ENCODE peak calls at places on chromosomes 1 and 21, in five cellular contexts. One of them, this sample, is unnamed. For H3K9me3, the result is how much of the 10 kb centered on the place peaks cover.

GRCh38 chr1:221117548-221117951 is 238.3 kb downstream of the HLX start:
- DNase-seq in stomach: no peak
- DNase-seq in HCT116: no peak
- DNase-seq in breast epithelium: no peak
- DNase-seq in right lobe of liver: peak
- DNase-seq in this sample: peak

GRCh38 chr1:209870151-209870831 is 42.5 kb downstream of the UTP25 start:
- DNase-seq in breast epithelium: no peak
- DNase-seq in stomach: no peak
- DNase-seq in HCT116: no peak
- DNase-seq in right lobe of liver: no peak
- DNase-seq in this sample: no peak

GRCh38 chr1:93129507-93130099 is 50.5 kb downstream of the MTF2 start:
- DNase-seq in HCT116: no peak
- DNase-seq in stomach: no peak
- DNase-seq in right lobe of liver: no peak
- DNase-seq in breast epithelium: no peak
- DNase-seq in this sample: no peak

GRCh38 chr1:207070811-207071210 is 17.7 kb downstream of the PFKFB2 start:
- DNase-seq in right lobe of liver: no peak
- DNase-seq in breast epithelium: no peak
- DNase-seq in stomach: no peak
- DNase-seq in HCT116: no peak
- DNase-seq in this sample: no peak

GRCh38 chr1:3275471-3276340 is 178.8 kb upstream of the ARHGEF16 start:
- DNase-seq in breast epithelium: no peak
- DNase-seq in right lobe of liver: no peak
- DNase-seq in HCT116: no peak
- DNase-seq in stomach: no peak
- DNase-seq in this sample: no peak

GRCh38 chr1:178819123-178819522 is 51.8 kb downstream of the ANGPTL1 start:
- DNase-seq in breast epithelium: no peak
- DNase-seq in right lobe of liver: no peak
- DNase-seq in stomach: no peak
- DNase-seq in HCT116: no peak
- DNase-seq in this sample: no peak

GRCh38 chr1:70220015-70220414 is 1.2 kb upstream of the SRSF11 start:
- DNase-seq in breast epithelium: no peak
- DNase-seq in right lobe of liver: no peak
- DNase-seq in stomach: no peak
- DNase-seq in HCT116: no peak
- DNase-seq in this sample: no peak

GRCh38 chr1:77370588-77371306 is 88.9 kb downstream of the AK5 start:
- DNase-seq in right lobe of liver: no peak
- DNase-seq in stomach: no peak
- DNase-seq in HCT116: no peak
- DNase-seq in breast epithelium: no peak
- DNase-seq in this sample: no peak

GRCh38 chr1:156004843-156005593 is 15.7 kb downstream of the SSR2 start:
- DNase-seq in breast epithelium: no peak
- DNase-seq in right lobe of liver: no peak
- DNase-seq in HCT116: no peak
- DNase-seq in stomach: peak
- DNase-seq in this sample: no peak

GRCh38 chr1:226736908-226737818 is 1.9 kb downstream of the ITPKB start:
- DNase-seq in stomach: peak
- DNase-seq in right lobe of liver: no peak
- DNase-seq in breast epithelium: no peak
- DNase-seq in HCT116: no peak
- DNase-seq in this sample: no peak

GRCh38 chr21:46062471-46063211 is 35.3 kb upstream of the COL6A2 start:
- DNase-seq in stomach: no peak
- DNase-seq in right lobe of liver: no peak
- DNase-seq in HCT116: no peak
- DNase-seq in breast epithelium: no peak
- DNase-seq in this sample: peak

GRCh38 chr1:202505356-202505755 is 156.9 kb downstream of the PPP1R12B start:
- DNase-seq in stomach: no peak
- DNase-seq in breast epithelium: no peak
- DNase-seq in right lobe of liver: no peak
- DNase-seq in HCT116: no peak
- DNase-seq in this sample: no peak

GRCh38 chr1:235399661-235400060 is 32.4 kb downstream of the TBCE start:
- DNase-seq in right lobe of liver: peak
- DNase-seq in stomach: no peak
- DNase-seq in HCT116: no peak
- DNase-seq in breast epithelium: no peak
- DNase-seq in this sample: no peak

GRCh38 chr1:37035014-37035686 is 835 bp upstream of the GRIK3 start:
- DNase-seq in HCT116: no peak
- DNase-seq in breast epithelium: no peak
- DNase-seq in right lobe of liver: no peak
- DNase-seq in stomach: no peak
- DNase-seq in this sample: no peak

GRCh38 chr1:81775510-81775909 is 25.2 kb upstream of the ADGRL2 start:
- DNase-seq in right lobe of liver: no peak
- DNase-seq in breast epithelium: no peak
- DNase-seq in stomach: no peak
- DNase-seq in HCT116: no peak
- DNase-seq in this sample: no peak

GRCh38 chr1:34876406-34876805 is 16.9 kb upstream of the SMIM12 start:
- DNase-seq in stomach: no peak
- DNase-seq in right lobe of liver: no peak
- DNase-seq in HCT116: no peak
- DNase-seq in breast epithelium: no peak
- DNase-seq in this sample: no peak

GRCh38 chr1:94739521-94740061 is 80.6 kb upstream of the SLC44A3 start:
- DNase-seq in HCT116: no peak
- DNase-seq in breast epithelium: peak
- DNase-seq in stomach: no peak
- DNase-seq in right lobe of liver: no peak
- DNase-seq in this sample: no peak

GRCh38 chr1:224501836-224502235 is 67.2 kb upstream of the WDR26 start:
- DNase-seq in HCT116: no peak
- DNase-seq in breast epithelium: no peak
- DNase-seq in stomach: no peak
- DNase-seq in right lobe of liver: no peak
- DNase-seq in this sample: no peak

GRCh38 chr1:113745425-113745824 is 13.9 kb downstream of the PHTF1 start:
- DNase-seq in breast epithelium: no peak
- DNase-seq in HCT116: no peak
- DNase-seq in right lobe of liver: no peak
- DNase-seq in stomach: no peak
- DNase-seq in this sample: no peak

GRCh38 chr1:27567183-27567526 is 36.8 kb downstream of the AHDC1 start:
- DNase-seq in HCT116: no peak
- DNase-seq in right lobe of liver: no peak
- DNase-seq in stomach: no peak
- DNase-seq in breast epithelium: no peak
- DNase-seq in this sample: no peak

GRCh38 chr1:27569506-27570382 is 34.2 kb downstream of the AHDC1 start:
- DNase-seq in HCT116: no peak
- DNase-seq in right lobe of liver: no peak
- DNase-seq in stomach: no peak
- DNase-seq in breast epithelium: no peak
- DNase-seq in this sample: no peak

GRCh38 chr1:27569088-27569459 is 34.9 kb downstream of the AHDC1 start:
- DNase-seq in HCT116: no peak
- DNase-seq in stomach: no peak
- DNase-seq in right lobe of liver: no peak
- DNase-seq in breast epithelium: no peak
- DNase-seq in this sample: no peak

GRCh38 chr1:27567931-27568246 is 36.1 kb downstream of the AHDC1 start:
- DNase-seq in stomach: no peak
- DNase-seq in breast epithelium: no peak
- DNase-seq in right lobe of liver: no peak
- DNase-seq in HCT116: no peak
- DNase-seq in this sample: no peak

DNA sequence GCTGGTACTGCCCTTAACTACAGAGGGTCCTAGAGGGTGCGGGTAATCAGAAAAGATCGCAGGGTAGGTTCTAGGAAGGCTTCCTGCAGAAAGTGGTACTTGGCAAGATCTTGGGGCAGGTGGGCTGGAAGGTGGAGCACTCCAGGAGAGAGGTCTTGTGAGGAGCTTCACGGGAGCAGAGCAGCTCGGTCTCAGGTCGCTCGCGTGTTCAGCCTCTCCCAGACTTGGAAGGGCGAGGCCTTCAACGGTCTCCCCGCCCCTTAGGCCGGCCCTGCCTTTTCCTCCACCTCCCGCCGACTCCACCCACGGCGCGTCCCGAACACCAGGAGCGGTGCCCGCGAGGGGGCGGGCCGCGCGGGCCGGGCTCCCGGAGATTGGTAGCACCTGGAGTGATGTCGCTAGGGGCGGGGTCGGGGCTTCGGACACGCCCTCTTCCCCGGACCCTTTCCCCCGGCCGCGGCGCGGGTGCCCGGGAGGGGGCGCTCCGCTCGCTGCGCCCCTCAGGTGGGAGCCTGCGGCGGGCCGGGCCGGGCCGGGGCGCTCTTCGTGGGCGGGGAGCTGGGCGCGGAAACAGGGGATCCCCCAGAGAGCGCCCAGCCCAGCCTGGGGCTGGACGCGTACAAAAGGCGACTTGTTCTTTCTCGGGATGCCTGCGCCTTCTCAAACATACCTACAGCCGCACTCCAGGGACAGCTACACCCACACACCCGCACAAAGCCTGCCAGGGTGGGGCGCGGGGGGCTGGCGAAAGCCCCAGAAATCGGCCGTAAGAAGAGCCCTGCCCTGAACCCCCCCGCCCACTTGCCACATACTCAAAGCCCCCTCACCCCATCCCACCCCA is 35.5 kb downstream of the AHDC1 start:
- DNase-seq in right lobe of liver: peak
- DNase-seq in HCT116: peak
- DNase-seq in stomach: peak
- DNase-seq in breast epithelium: peak
- DNase-seq in this sample: peak
- TF ChIP-seq POLR2A in right lobe of liver: peak
- TF ChIP-seq POLR2A in HCT116: no peak
- TF ChIP-seq POLR2A in stomach: peak
- TF ChIP-seq POLR2A in breast epithelium: no peak
- TF ChIP-seq POLR2A in this sample: peak

GRCh38 chr1:8423702-8424538 is 106.0 kb downstream of the SLC45A1 start:
- DNase-seq in right lobe of liver: peak
- DNase-seq in HCT116: peak
- DNase-seq in breast epithelium: no peak
- DNase-seq in stomach: peak
- DNase-seq in this sample: peak
- TF ChIP-seq CTCF in right lobe of liver: no peak
- TF ChIP-seq CTCF in HCT116: no peak
- TF ChIP-seq CTCF in breast epithelium: no peak
- TF ChIP-seq CTCF in stomach: peak
- TF ChIP-seq CTCF in this sample: no peak

DNA sequence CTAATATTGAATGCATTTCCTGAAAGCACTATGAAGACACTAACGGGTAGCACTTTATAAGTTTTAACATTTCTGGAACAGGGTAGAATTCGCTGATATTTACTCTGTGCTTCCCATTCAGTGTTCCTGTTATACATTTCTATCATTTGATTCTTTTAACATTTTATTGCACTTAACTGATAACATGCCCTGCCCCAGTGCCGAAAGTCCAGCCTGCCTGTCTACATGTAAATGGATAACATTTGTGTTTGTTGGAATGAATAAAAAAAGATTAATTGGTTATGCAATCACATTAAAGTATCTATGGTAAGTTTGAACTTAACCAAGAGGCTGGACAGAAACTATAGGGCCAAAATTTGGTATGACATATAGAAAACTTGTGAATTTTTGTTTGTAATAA is 790.5 kb upstream of the TPTE start:
- DNase-seq in HCT116: no peak
- DNase-seq in right lobe of liver: no peak
- DNase-seq in breast epithelium: no peak
- DNase-seq in stomach: no peak
- DNase-seq in this sample: no peak
- H3K9me3 ChIP-seq in HCT116: half or more
- H3K9me3 ChIP-seq in right lobe of liver: under half
- H3K9me3 ChIP-seq in breast epithelium: under half
- H3K9me3 ChIP-seq in stomach: under half
- H3K9me3 ChIP-seq in this sample: under half

DNA sequence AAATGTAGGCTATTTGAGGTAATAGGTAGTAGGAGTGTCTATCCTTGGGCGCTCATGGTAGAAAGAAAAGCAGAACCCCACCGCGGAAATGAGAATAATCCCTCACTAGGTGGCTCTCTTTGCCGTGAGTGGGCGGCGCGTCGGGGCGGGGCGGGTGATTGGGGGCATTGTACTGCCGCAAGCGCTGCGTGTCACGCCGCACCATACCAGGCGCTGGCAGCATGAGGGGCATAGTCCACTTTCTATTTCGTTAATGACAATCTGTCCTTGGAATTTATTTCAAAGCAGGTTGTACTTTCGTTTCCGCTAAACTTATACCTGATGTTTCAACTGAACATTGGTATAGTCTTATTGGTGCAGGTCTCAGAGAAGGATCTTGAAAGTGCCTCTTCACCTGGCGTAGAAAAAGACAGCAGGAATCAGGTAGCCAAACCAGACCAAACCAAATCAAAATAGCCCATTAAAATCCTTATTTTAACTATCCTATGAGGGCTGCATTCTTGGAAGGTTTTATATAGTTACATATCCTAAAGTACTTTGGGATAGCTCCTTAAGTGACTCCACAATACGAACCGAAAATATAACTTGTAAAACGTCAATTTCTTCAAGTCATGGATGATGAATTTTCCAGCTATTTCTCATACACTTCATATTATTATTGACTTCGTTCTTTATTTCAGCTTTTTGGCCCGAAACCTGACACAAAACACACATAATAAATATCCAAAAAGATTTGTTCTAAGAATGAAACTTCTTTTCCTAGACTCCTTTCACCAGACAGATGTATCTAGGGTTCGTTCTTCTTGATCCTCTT is 1.9 kb upstream of the SMG7 start:
- DNase-seq in HCT116: peak
- DNase-seq in breast epithelium: peak
- DNase-seq in stomach: peak
- DNase-seq in right lobe of liver: peak
- DNase-seq in this sample: peak
- TF ChIP-seq POLR2A in HCT116: peak
- TF ChIP-seq POLR2A in breast epithelium: no peak
- TF ChIP-seq POLR2A in stomach: peak
- TF ChIP-seq POLR2A in right lobe of liver: peak
- TF ChIP-seq POLR2A in this sample: peak

GRCh38 chr1:21539933-21540332 is 30.7 kb downstream of the ALPL start:
- DNase-seq in breast epithelium: peak
- DNase-seq in right lobe of liver: peak
- DNase-seq in HCT116: peak
- DNase-seq in stomach: peak
- DNase-seq in this sample: peak
- TF ChIP-seq CTCF in breast epithelium: peak
- TF ChIP-seq CTCF in right lobe of liver: peak
- TF ChIP-seq CTCF in HCT116: peak
- TF ChIP-seq CTCF in stomach: no peak
- TF ChIP-seq CTCF in this sample: peak